ENCODE peak calls at places on chromosomes 4 and X, in four cellular contexts. One of them, this sample, is unnamed.

GRCh38 chrX:109448539-109448938 is 33.3 kb downstream of the GUCY2F start:
- DNase-seq in heart right ventricle: no peak
- DNase-seq in Peyer's patch: no peak
- DNase-seq in colonic mucosa: no peak
- DNase-seq in this sample: no peak

GRCh38 chr4:86256086-86256485 is 103.8 kb downstream of the MAPK10 start:
- DNase-seq in heart right ventricle: no peak
- DNase-seq in Peyer's patch: no peak
- DNase-seq in colonic mucosa: no peak
- DNase-seq in this sample: no peak

GRCh38 chr4:138037716-138038115 is 204.4 kb downstream of the SLC7A11 start:
- DNase-seq in heart right ventricle: no peak
- DNase-seq in Peyer's patch: no peak
- DNase-seq in colonic mucosa: no peak
- DNase-seq in this sample: no peak

GRCh38 chr4:102552781-102553180 is 51.6 kb downstream of the NFKB1 start:
- DNase-seq in heart right ventricle: no peak
- DNase-seq in Peyer's patch: no peak
- DNase-seq in colonic mucosa: no peak
- DNase-seq in this sample: no peak

GRCh38 chrX:2474963-2475726 is 25.6 kb downstream of the DHRSX start:
- DNase-seq in heart right ventricle: no peak
- DNase-seq in Peyer's patch: no peak
- DNase-seq in colonic mucosa: no peak
- DNase-seq in this sample: no peak

GRCh38 chr4:132132433-132132832 is 1016.7 kb upstream of the PCDH10 start:
- DNase-seq in heart right ventricle: no peak
- DNase-seq in Peyer's patch: no peak
- DNase-seq in colonic mucosa: no peak
- DNase-seq in this sample: no peak

GRCh38 chrX:15468036-15468435 is 25.1 kb downstream of the PIR start:
- DNase-seq in heart right ventricle: no peak
- DNase-seq in Peyer's patch: no peak
- DNase-seq in colonic mucosa: no peak
- DNase-seq in this sample: peak; percentile 12

GRCh38 chr4:77819409-77819835 is 254 bp upstream of the CNOT6L start:
- DNase-seq in heart right ventricle: peak; percentile 80
- DNase-seq in Peyer's patch: no peak
- DNase-seq in colonic mucosa: no peak
- DNase-seq in this sample: peak; percentile 29

GRCh38 chr4:39621582-39621981 is 17.1 kb downstream of the SMIM14 start:
- DNase-seq in heart right ventricle: peak; percentile 30
- DNase-seq in Peyer's patch: no peak
- DNase-seq in colonic mucosa: peak; percentile 56
- DNase-seq in this sample: no peak

GRCh38 chrX:23699636-23700194 is 32.4 kb downstream of the PRDX4 start:
- DNase-seq in heart right ventricle: no peak
- DNase-seq in Peyer's patch: peak; percentile 26
- DNase-seq in colonic mucosa: peak; percentile 19
- DNase-seq in this sample: no peak

GRCh38 chr4:104591505-104591904 is 96.8 kb upstream of the CXXC4 start:
- DNase-seq in heart right ventricle: peak; percentile 19
- DNase-seq in Peyer's patch: no peak
- DNase-seq in colonic mucosa: no peak
- DNase-seq in this sample: no peak

GRCh38 chrX:103818844-103819243 is 13.2 kb downstream of the RAB9B start:
- DNase-seq in heart right ventricle: no peak
- DNase-seq in Peyer's patch: no peak
- DNase-seq in colonic mucosa: no peak
- DNase-seq in this sample: peak; percentile 0

GRCh38 chrX:103811858-103812257 is 20.2 kb downstream of the RAB9B start:
- DNase-seq in heart right ventricle: no peak
- DNase-seq in Peyer's patch: no peak
- DNase-seq in colonic mucosa: no peak
- DNase-seq in this sample: no peak

DNA sequence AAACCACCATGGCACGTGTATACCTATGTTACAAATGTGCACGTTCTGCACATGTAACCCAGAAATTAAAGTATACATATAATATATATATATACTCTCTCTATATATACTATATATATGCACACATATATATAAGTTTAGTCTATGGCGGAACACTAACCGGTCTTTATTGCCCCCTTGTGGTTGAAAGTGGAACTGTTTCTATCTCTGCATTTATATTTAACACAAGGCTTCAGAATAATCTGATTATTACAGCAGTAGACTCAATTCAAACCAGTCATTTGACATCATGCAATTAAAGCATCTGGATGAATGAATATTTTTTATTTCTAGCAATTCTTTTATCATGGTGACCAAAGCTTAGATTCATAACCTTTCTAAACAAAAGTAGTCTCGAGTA is 14.6 kb downstream of the RAB9B start:
- DNase-seq in heart right ventricle: no peak
- DNase-seq in Peyer's patch: no peak
- DNase-seq in colonic mucosa: peak; percentile 41
- DNase-seq in this sample: peak; percentile 8
- TF ChIP-seq CTCF in heart right ventricle: peak; percentile 58
- TF ChIP-seq CTCF in Peyer's patch: peak; percentile 63
- TF ChIP-seq CTCF in colonic mucosa: peak; percentile 90
- TF ChIP-seq CTCF in this sample: peak; percentile 56

DNA sequence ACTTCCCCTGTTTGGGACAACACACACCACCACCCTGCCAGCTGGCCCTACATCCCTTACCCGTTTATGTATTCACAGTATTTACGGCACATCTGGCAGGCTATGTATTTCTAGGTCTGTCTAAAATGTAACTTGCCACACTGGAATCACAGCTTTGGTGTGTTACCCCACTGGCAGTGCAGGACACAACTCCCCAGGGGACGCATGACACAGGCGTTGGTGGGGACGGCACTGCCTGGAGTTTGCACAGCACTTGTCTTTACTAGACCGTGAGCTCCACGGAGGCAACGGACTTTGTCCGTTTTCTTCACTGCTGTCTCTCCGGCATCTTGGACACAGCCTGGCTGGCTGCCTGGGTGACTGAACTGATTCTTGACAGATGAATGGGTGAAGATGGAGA is 22.7 kb downstream of the CRMP1 start:
- DNase-seq in heart right ventricle: no peak
- DNase-seq in Peyer's patch: no peak
- DNase-seq in colonic mucosa: no peak
- DNase-seq in this sample: no peak
- H3K27ac ChIP-seq in heart right ventricle: no peak overlapping the region
- H3K27ac ChIP-seq in Peyer's patch: no peak overlapping the region
- H3K27ac ChIP-seq in colonic mucosa: no peak overlapping the region
- H3K27ac ChIP-seq in this sample: no peak overlapping the region

DNA sequence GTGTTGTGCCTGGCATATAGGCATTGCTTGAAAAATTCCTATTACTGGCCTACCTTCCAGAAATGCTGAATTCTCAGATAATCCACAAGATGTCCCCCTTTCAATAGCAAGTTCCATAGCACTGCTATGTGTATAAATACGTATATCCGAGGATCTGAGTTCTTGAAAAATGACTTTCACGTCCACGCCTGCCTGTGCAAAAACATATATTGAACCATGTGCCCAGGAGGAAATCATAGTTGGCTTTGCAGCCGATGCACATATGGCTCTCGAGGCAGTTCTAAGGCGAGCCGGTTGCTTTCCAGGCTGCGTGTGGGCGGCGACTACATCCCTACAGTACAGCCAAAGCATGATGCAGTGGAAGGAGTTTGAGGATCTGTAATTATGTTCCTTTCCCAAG is 55.4 kb upstream of the ESX1 start:
- DNase-seq in heart right ventricle: no peak
- DNase-seq in Peyer's patch: no peak
- DNase-seq in colonic mucosa: no peak
- DNase-seq in this sample: peak; percentile 20
- TF ChIP-seq CTCF in heart right ventricle: no peak
- TF ChIP-seq CTCF in Peyer's patch: peak; percentile 30
- TF ChIP-seq CTCF in colonic mucosa: no peak
- TF ChIP-seq CTCF in this sample: peak; percentile 45

DNA sequence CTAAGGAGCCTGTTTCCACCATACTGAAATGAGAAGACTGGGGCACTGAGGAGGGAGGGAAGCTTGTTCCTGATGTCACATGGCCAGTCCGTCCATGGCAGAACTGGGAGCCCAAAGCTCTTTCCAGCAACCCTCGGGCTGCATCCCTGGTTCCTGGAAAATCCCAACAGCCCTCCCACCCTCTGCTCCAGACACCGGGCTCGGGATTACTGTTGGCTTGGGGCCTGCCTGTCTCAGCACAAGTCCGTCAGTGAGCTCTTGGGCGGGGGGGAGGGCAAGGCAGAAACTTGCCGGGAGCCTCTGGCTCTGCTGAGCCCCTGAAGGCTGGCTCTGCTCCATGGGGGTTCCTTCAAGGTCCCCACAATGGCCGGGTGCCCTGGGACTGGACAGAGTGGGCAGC is 6.3 kb upstream of the HAUS7 start:
- DNase-seq in heart right ventricle: peak; percentile 43
- DNase-seq in Peyer's patch: no peak
- DNase-seq in colonic mucosa: no peak
- DNase-seq in this sample: no peak
- H3K27ac ChIP-seq in heart right ventricle: no peak overlapping the region
- H3K27ac ChIP-seq in Peyer's patch: no peak overlapping the region
- H3K27ac ChIP-seq in colonic mucosa: no peak overlapping the region
- H3K27ac ChIP-seq in this sample: peak overlapping the region; percentile 90

GRCh38 chrX:147803948-147804347 is 107.8 kb upstream of the FMR1 start:
- DNase-seq in heart right ventricle: no peak
- DNase-seq in Peyer's patch: no peak
- DNase-seq in colonic mucosa: no peak
- DNase-seq in this sample: peak; percentile 4
- TF ChIP-seq CTCF in heart right ventricle: peak; percentile 17
- TF ChIP-seq CTCF in Peyer's patch: peak; percentile 53
- TF ChIP-seq CTCF in colonic mucosa: peak; percentile 18
- TF ChIP-seq CTCF in this sample: no peak

GRCh38 chr4:83536649-83537352 is 893 bp downstream of the GPAT3 start:
- DNase-seq in heart right ventricle: no peak
- DNase-seq in Peyer's patch: no peak
- DNase-seq in colonic mucosa: no peak
- DNase-seq in this sample: no peak
- H3K27ac ChIP-seq in heart right ventricle: peak overlapping the region; percentile 86
- H3K27ac ChIP-seq in Peyer's patch: peak overlapping the region; percentile 82
- H3K27ac ChIP-seq in colonic mucosa: peak overlapping the region; percentile 82
- H3K27ac ChIP-seq in this sample: peak overlapping the region; percentile 56

GRCh38 chrX:106959897-106960296 is 39.7 kb downstream of the CLDN2 start:
- DNase-seq in heart right ventricle: no peak
- DNase-seq in Peyer's patch: no peak
- DNase-seq in colonic mucosa: no peak
- DNase-seq in this sample: peak; percentile 8
- TF ChIP-seq CTCF in heart right ventricle: peak; percentile 7
- TF ChIP-seq CTCF in Peyer's patch: peak; percentile 51
- TF ChIP-seq CTCF in colonic mucosa: peak; percentile 13
- TF ChIP-seq CTCF in this sample: no peak

DNA sequence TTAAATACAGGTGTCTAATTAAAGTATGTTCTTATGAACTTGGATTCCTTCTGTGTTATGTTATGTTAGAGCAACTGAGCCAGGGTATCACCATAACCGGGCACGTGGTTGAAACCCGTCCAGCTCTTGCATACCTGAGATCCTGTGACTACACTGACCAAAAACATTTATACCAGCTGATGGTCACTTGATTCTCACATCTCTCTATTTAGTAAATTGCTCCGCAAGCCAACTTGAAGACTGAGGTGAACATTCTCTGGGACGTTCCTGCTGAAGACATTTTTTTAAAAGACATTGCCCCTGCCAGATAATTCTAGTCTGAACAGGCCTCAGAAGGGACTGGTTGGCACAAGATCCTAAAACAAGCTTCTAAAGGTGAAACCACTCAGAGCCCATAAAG is 550.0 kb upstream of the DIPK2B start:
- DNase-seq in heart right ventricle: no peak
- DNase-seq in Peyer's patch: no peak
- DNase-seq in colonic mucosa: no peak
- DNase-seq in this sample: no peak
- H3K27ac ChIP-seq in heart right ventricle: no peak overlapping the region
- H3K27ac ChIP-seq in Peyer's patch: no peak overlapping the region
- H3K27ac ChIP-seq in colonic mucosa: no peak overlapping the region
- H3K27ac ChIP-seq in this sample: no peak overlapping the region

GRCh38 chr4:11768251-11768972 is 339.7 kb upstream of the HS3ST1 start:
- DNase-seq in heart right ventricle: no peak
- DNase-seq in Peyer's patch: no peak
- DNase-seq in colonic mucosa: no peak
- DNase-seq in this sample: no peak

GRCh38 chr4:11769425-11769824 is 340.7 kb upstream of the HS3ST1 start:
- DNase-seq in heart right ventricle: no peak
- DNase-seq in Peyer's patch: no peak
- DNase-seq in colonic mucosa: no peak
- DNase-seq in this sample: no peak

DNA sequence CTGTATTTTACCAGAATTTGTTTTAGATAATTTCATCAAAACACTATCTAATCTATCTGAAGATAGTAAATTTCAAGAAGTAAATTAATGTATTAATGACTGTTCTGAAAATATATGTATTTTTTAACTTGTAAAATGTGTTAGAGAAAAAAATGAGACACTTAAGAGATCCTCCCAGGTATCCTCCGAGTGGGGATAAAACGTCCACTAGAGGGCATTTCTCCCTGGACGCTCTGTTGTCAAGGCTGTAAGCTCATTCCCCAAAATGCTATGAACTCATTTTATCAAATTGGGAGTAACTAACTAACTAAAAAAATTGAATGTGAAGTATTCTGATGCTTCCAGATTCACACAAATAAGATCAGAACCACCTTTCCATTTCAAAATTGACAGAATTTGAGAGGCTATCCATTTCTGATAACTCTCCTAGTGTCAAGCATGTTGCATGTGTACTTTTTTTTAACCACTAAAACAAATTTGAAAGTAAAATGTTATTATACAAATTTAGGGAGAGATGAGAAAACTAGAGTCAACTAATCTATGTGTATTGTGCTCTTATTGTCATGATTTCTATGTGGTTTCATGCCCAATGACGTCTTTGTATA is 337.3 kb upstream of the HS3ST1 start:
- DNase-seq in heart right ventricle: no peak
- DNase-seq in Peyer's patch: no peak
- DNase-seq in colonic mucosa: peak; percentile 28
- DNase-seq in this sample: peak; percentile 39
- TF ChIP-seq CTCF in heart right ventricle: peak; percentile 76
- TF ChIP-seq CTCF in Peyer's patch: peak; percentile 56
- TF ChIP-seq CTCF in colonic mucosa: peak; percentile 64
- TF ChIP-seq CTCF in this sample: peak; percentile 74

DNA sequence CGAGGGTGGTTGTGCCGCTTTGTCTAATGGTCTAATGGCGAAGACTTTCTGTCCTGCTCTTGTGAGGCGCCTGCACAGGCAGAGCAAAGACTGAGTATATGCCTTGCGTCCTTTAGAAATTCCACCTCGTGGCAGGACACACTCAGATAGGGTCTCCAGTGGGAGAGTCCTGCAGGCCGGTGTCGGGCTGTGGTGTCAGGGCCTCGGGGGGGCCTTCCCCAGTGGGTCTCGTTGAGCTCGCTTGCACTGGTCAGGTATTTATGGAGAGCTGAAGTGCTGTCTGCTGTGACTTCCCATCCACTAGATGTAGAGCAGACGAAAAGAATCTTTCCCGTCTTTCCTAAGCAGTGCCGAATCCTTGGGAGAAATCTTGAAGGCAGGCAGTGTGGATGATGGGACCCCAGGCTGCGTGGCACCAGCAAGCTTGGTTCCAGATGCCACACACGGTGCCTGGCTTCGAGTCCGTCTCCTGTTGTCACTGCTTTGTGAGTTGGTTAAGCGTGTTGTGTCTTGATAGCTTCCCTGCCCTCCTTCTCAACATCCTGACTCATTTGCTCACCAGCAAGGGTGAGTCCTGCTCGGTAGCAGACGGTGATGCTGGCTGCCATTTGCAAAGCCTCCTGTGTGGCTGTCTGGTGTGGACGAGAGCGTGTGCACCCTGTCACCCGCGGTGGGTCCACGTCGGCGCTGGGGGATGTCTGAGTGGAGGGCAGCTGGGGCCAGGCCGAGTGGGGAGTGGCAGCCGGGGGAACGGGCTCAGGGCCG is 20.5 kb downstream of the MAEA start:
- DNase-seq in heart right ventricle: no peak
- DNase-seq in Peyer's patch: no peak
- DNase-seq in colonic mucosa: no peak
- DNase-seq in this sample: peak; percentile 18
- H3K27ac ChIP-seq in heart right ventricle: no peak overlapping the region
- H3K27ac ChIP-seq in Peyer's patch: peak overlapping the region; percentile 64
- H3K27ac ChIP-seq in colonic mucosa: peak overlapping the region; percentile 26
- H3K27ac ChIP-seq in this sample: peak overlapping the region; percentile 85

This sample was measured in RWPE1.